ENCODE peak calls at places on chromosomes 5 and 9, in six cellular contexts. H, A, B, Q, Y and S are unnamed samples.

GRCh38 chr5:16913840-16914435 is 22.1 kb downstream of the MYO10 start:
- DNase-seq in H (no peak), A (no peak), B (no peak), Q (no peak), Y (no peak), S (no peak)

GRCh38 chr5:2889946-2890475 is 138.5 kb upstream of the IRX2 start:
- DNase-seq in H (no peak), A (no peak), B (no peak), Q (no peak), Y (no peak), S (no peak)

GRCh38 chr9:78462616-78463015 is 165.7 kb downstream of the PSAT1 start:
- DNase-seq in H (no peak), A (no peak), B (no peak), Q (no peak), Y (no peak), S (no peak)

GRCh38 chr5:111627862-111628261 is 115.5 kb upstream of the STARD4 start:
- DNase-seq in H (no peak), A (no peak), B (no peak), Q (no peak), Y (no peak), S (no peak)

GRCh38 chr9:69637801-69638200 is 34.4 kb downstream of the APBA1 start:
- DNase-seq in H (no peak), A (peak; percentile 42), B (no peak), Q (no peak), Y (no peak), S (no peak)

GRCh38 chr9:12166511-12166910 is 526.7 kb upstream of the TYRP1 start:
- DNase-seq in H (no peak), A (no peak), B (no peak), Q (no peak), Y (no peak), S (no peak)

GRCh38 chr5:158737536-158738027 is 362.1 kb downstream of the EBF1 start:
- DNase-seq in H (no peak), A (no peak), B (no peak), Q (no peak), Y (no peak), S (no peak)

GRCh38 chr9:21210311-21210710 is 3.4 kb upstream of the IFNA10 start:
- DNase-seq in H (no peak), A (no peak), B (no peak), Q (no peak), Y (no peak), S (no peak)

GRCh38 chr9:121294866-121295661 is 27.1 kb downstream of the GSN start:
- DNase-seq in H (no peak), A (no peak), B (peak; percentile 56), Q (no peak), Y (no peak), S (no peak)

GRCh38 chr5:126373621-126374416 is 49.4 kb upstream of the GRAMD2B start:
- DNase-seq in H (no peak), A (no peak), B (no peak), Q (no peak), Y (no peak), S (peak; percentile 46)

GRCh38 chr5:27124590-27124989 is 86.2 kb upstream of the CDH9 start:
- DNase-seq in H (no peak), A (no peak), B (no peak), Q (no peak), Y (no peak), S (peak; percentile 4)